ENCODE peak calls at places on chromosomes 7 and 10, in six cellular contexts. T, N, Z, F, K and W are unnamed samples.

GRCh38 chr7:39085590-39086049 is 107.9 kb downstream of the POU6F2 start:
- DNase-seq in T (no peak), N (peak; percentile 62), Z (peak; percentile 10), F (peak; percentile 43), K (no peak), W (no peak)

GRCh38 chr10:94299417-94299816 is 63.3 kb downstream of the NOC3L start:
- DNase-seq in T (no peak), N (no peak), Z (peak; percentile 54), F (no peak), K (no peak), W (peak; percentile 48)

GRCh38 chr7:150716368-150716767 is at the start of gene GIMAP1:
- DNase-seq in T (no peak), N (no peak), Z (no peak), F (no peak), K (no peak), W (no peak)

GRCh38 chr10:29590598-29591415 is 44.0 kb downstream of the SVIL start:
- DNase-seq in T (no peak), N (peak; percentile 51), Z (peak; percentile 66), F (no peak), K (peak; percentile 79), W (peak; percentile 86)

GRCh38 chr7:122082670-122083069 is 61.4 kb downstream of the AASS start:
- DNase-seq in T (no peak), N (peak; percentile 11), Z (no peak), F (no peak), K (no peak), W (no peak)

GRCh38 chr10:35735412-35735811 is 93.3 kb upstream of the FZD8 start:
- DNase-seq in T (no peak), N (no peak), Z (peak; percentile 87), F (no peak), K (peak; percentile 4), W (peak; percentile 86)

GRCh38 chr7:142375710-142376313 is 118.0 kb upstream of the PRSS58 start:
- DNase-seq in T (peak; percentile 43), N (no peak), Z (peak; percentile 30), F (peak; percentile 89), K (peak; percentile 95), W (peak; percentile 28)

GRCh38 chr7:40003586-40003985 is 53.5 kb downstream of the CDK13 start:
- DNase-seq in T (no peak), N (peak; percentile 4), Z (no peak), F (no peak), K (no peak), W (no peak)

GRCh38 chr10:115801987-115802386 is 471.0 kb downstream of the GFRA1 start:
- DNase-seq in T (no peak), N (no peak), Z (peak; percentile 57), F (no peak), K (no peak), W (peak; percentile 3)

GRCh38 chr7:138116156-138116555 is 39.9 kb downstream of the AKR1D1 start:
- DNase-seq in T (no peak), N (no peak), Z (peak; percentile 72), F (no peak), K (peak; percentile 86), W (peak; percentile 32)

GRCh38 chr10:96419351-96419750 is 60.5 kb upstream of the OPALIN start:
- DNase-seq in T (no peak), N (no peak), Z (no peak), F (no peak), K (no peak), W (no peak)

GRCh38 chr7:29193316-29194205 is 1.0 kb upstream of the CHN2 start:
- DNase-seq in T (no peak), N (peak; percentile 11), Z (no peak), F (peak; percentile 34), K (peak; percentile 41), W (no peak)

GRCh38 chr7:26667514-26668133 is 196.8 kb downstream of the SKAP2 start:
- DNase-seq in T (peak; percentile 81), N (peak; percentile 88), Z (peak; percentile 91), F (peak; percentile 89), K (peak; percentile 95), W (peak; percentile 90)

GRCh38 chr10:50392966-50393718 is 141.8 kb upstream of the ASAH2 start:
- DNase-seq in T (no peak), N (no peak), Z (peak; percentile 63), F (no peak), K (peak; percentile 32), W (no peak)

GRCh38 chr10:64973391-64973790 is 1452.2 kb downstream of the REEP3 start:
- DNase-seq in T (no peak), N (no peak), Z (no peak), F (no peak), K (no peak), W (no peak)

GRCh38 chr7:77242068-77242467 is 42.4 kb upstream of the FGL2 start:
- DNase-seq in T (no peak), N (no peak), Z (no peak), F (no peak), K (no peak), W (no peak)

GRCh38 chr7:77238703-77239136 is 39.1 kb upstream of the FGL2 start:
- DNase-seq in T (no peak), N (no peak), Z (no peak), F (no peak), K (peak; percentile 30), W (no peak)

GRCh38 chr7:77235280-77235679 is 35.7 kb upstream of the FGL2 start:
- DNase-seq in T (no peak), N (no peak), Z (no peak), F (no peak), K (no peak), W (peak; percentile 77)

GRCh38 chr7:77242535-77242934 is 42.9 kb upstream of the FGL2 start:
- DNase-seq in T (no peak), N (no peak), Z (no peak), F (no peak), K (no peak), W (no peak)

GRCh38 chr7:77239471-77239870 is 39.9 kb upstream of the FGL2 start:
- DNase-seq in T (no peak), N (no peak), Z (no peak), F (no peak), K (no peak), W (no peak)
- H3K27ac ChIP-seq in T (no peak overlapping the region), N (no peak overlapping the region), Z (no peak overlapping the region), F (no peak overlapping the region), K (no peak overlapping the region), W (no peak overlapping the region)

GRCh38 chr7:2604608-2605174 is 27.1 kb upstream of the TTYH3 start:
- DNase-seq in T (no peak), N (no peak), Z (no peak), F (no peak), K (no peak), W (no peak)

GRCh38 chr7:2605608-2606538 is 25.9 kb upstream of the TTYH3 start:
- DNase-seq in T (no peak), N (no peak), Z (no peak), F (no peak), K (no peak), W (no peak)

GRCh38 chr7:2602736-2603387 is 28.9 kb upstream of the TTYH3 start:
- DNase-seq in T (no peak), N (no peak), Z (no peak), F (no peak), K (no peak), W (no peak)

GRCh38 chr7:2601907-2602735 is 29.7 kb upstream of the TTYH3 start:
- DNase-seq in T (no peak), N (no peak), Z (no peak), F (no peak), K (no peak), W (no peak)

GRCh38 chr7:2603388-2603965 is 28.3 kb upstream of the TTYH3 start:
- DNase-seq in T (no peak), N (no peak), Z (no peak), F (no peak), K (no peak), W (no peak)
- H3K14ac ChIP-seq in T (no peak overlapping the region), N (peak overlapping the region; percentile 50), Z (no peak overlapping the region), F (no peak overlapping the region), K (no peak overlapping the region), W (no peak overlapping the region)

DNA sequence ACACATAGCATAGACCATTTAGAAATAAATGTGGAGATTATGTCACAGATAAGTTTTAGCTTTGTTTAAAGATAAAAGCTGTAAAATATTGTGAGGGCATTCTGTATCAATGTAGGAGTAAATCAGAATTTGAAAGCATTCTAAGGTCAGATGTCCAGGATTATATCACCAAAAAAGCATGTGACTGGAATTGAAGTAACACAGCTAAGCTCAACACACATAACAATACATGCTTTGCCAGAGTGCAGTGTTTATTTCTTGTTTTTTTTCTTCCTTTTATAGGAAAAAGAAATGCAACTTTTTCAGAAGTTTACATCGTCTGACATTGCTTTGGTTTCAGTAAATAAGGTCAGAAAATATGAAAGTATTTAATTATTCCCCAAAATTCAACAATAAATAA is 183.4 kb downstream of the HTR7 start:
- DNase-seq in T (no peak), N (no peak), Z (no peak), F (no peak), K (no peak), W (no peak)
- H3K27ac ChIP-seq in T (no peak overlapping the region), N (no peak overlapping the region), Z (no peak overlapping the region), F (no peak overlapping the region), K (no peak overlapping the region), W (no peak overlapping the region)

GRCh38 chr7:33392143-33392542 is 262.8 kb downstream of the BBS9 start:
- DNase-seq in T (no peak), N (no peak), Z (no peak), F (no peak), K (no peak), W (no peak)
- H3K14ac ChIP-seq in T (no peak overlapping the region), N (no peak overlapping the region), Z (no peak overlapping the region), F (no peak overlapping the region), K (no peak overlapping the region), W (no peak overlapping the region)

GRCh38 chr10:125011171-125011925 is 69.4 kb downstream of the ZRANB1 start:
- DNase-seq in T (no peak), N (no peak), Z (no peak), F (no peak), K (no peak), W (no peak)
- H3K27ac ChIP-seq in T (no peak overlapping the region), N (no peak overlapping the region), Z (no peak overlapping the region), F (no peak overlapping the region), K (no peak overlapping the region), W (no peak overlapping the region)

GRCh38 chr10:101720606-101721230 is 25.7 kb upstream of the FBXW4 start:
- DNase-seq in T (no peak), N (no peak), Z (no peak), F (no peak), K (peak; percentile 88), W (no peak)
- H3K14ac ChIP-seq in T (no peak overlapping the region), N (no peak overlapping the region), Z (no peak overlapping the region), F (no peak overlapping the region), K (no peak overlapping the region), W (no peak overlapping the region)